ENCODE peak calls at places on chromosomes 3 and 15, in six cellular contexts. D, S, G, B, K and C are unnamed samples.

GRCh38 chr15:61528590-61528929 is 299.5 kb upstream of the RORA start:
- DNase-seq in G (no peak), K (no peak), B (no peak), D (no peak), S (no peak), C (no peak)

GRCh38 chr3:160447544-160447943 is 2.0 kb downstream of the TRIM59 start:
- DNase-seq in S (peak; percentile 63), K (peak; percentile 72), B (peak; percentile 21), G (no peak), D (peak; percentile 52), C (no peak)

GRCh38 chr3:144552642-144553041 is 581.0 kb downstream of the DIPK2A start:
- DNase-seq in G (no peak), B (no peak), K (no peak), S (no peak), D (no peak), C (no peak)

GRCh38 chr15:31303434-31304073 is 23.1 kb upstream of the KLF13 start:
- DNase-seq in B (peak; percentile 55), G (peak; percentile 48), S (no peak), D (no peak), K (peak; percentile 16), C (no peak)

GRCh38 chr3:23816721-23817120 is 11.0 kb downstream of the UBE2E1 start:
- DNase-seq in D (no peak), G (no peak), B (no peak), K (no peak), S (no peak), C (no peak)

GRCh38 chr3:34015204-34016142 is 217.0 kb downstream of the PDCD6IP start:
- DNase-seq in B (no peak), G (no peak), S (no peak), K (peak; percentile 44), D (peak; percentile 39), C (no peak)

GRCh38 chr15:98904466-98905048 is 103.0 kb downstream of the PGPEP1L start:
- DNase-seq in D (peak; percentile 75), S (peak; percentile 65), K (peak; percentile 70), B (peak; percentile 58), G (no peak), C (no peak)

GRCh38 chr3:55183259-55183658 is 255.4 kb upstream of the LRTM1 start:
- DNase-seq in K (no peak), D (no peak), G (no peak), S (no peak), B (no peak), C (no peak)

GRCh38 chr3:61632568-61633175 is 71.3 kb downstream of the PTPRG start:
- DNase-seq in K (peak; percentile 29), G (no peak), B (no peak), D (peak; percentile 50), S (no peak), C (no peak)

GRCh38 chr3:153290278-153291015 is 128.4 kb downstream of the RAP2B start:
- DNase-seq in G (no peak), S (no peak), B (peak; percentile 37), D (no peak), K (peak; percentile 48), C (no peak)

GRCh38 chr15:45634442-45635190 is at the start of gene SQOR:
- DNase-seq in S (peak; percentile 47), B (peak; percentile 83), G (peak; percentile 84), K (peak; percentile 83), D (peak; percentile 54), C (peak; percentile 62)

GRCh38 chr3:59186735-59187134 is 136.9 kb upstream of the CFAP20DC start:
- DNase-seq in B (no peak), S (no peak), G (no peak), K (no peak), D (no peak), C (no peak)

GRCh38 chr3:136642714-136643113 is 109.5 kb downstream of the STAG1 start:
- DNase-seq in D (no peak), G (no peak), B (no peak), K (no peak), S (no peak), C (no peak)

GRCh38 chr3:2547049-2547448 is 448.4 kb downstream of the CNTN4 start:
- DNase-seq in D (no peak), S (no peak), G (no peak), K (no peak), B (no peak), C (no peak)

GRCh38 chr15:33963831-33964664 is 4.2 kb upstream of the CHRM5 start:
- DNase-seq in K (peak; percentile 70), B (peak; percentile 34), G (no peak), S (peak; percentile 29), D (peak; percentile 37), C (no peak)

GRCh38 chr15:91970142-91970541 is 116.6 kb downstream of the SLCO3A1 start:
- DNase-seq in D (peak; percentile 60), K (peak; percentile 65), S (peak; percentile 28), G (no peak), B (no peak), C (peak; percentile 16)

GRCh38 chr3:185089343-185089742 is 63.5 kb downstream of the C3orf70 start:
- DNase-seq in G (no peak), B (no peak), S (peak; percentile 70), K (peak; percentile 33), D (peak; percentile 57), C (no peak)

GRCh38 chr3:11548721-11549131 is 95.0 kb downstream of the VGLL4 start:
- DNase-seq in D (peak; percentile 73), B (no peak), K (peak; percentile 85), G (peak; percentile 37), S (peak; percentile 92), C (no peak)

GRCh38 chr3:183163563-183163962 is 1.0 kb upstream of the LAMP3 start:
- DNase-seq in B (no peak), K (no peak), G (no peak), S (no peak), D (no peak), C (no peak)

GRCh38 chr3:183160616-183161015 is 1.9 kb downstream of the LAMP3 start:
- DNase-seq in K (no peak), B (no peak), G (no peak), D (no peak), S (no peak), C (no peak)

GRCh38 chr3:183158552-183159006 is 4.0 kb downstream of the LAMP3 start:
- DNase-seq in S (peak; percentile 83), K (peak; percentile 86), D (peak; percentile 68), G (no peak), B (peak; percentile 64), C (peak; percentile 9)

GRCh38 chr3:183159319-183159718 is 3.2 kb downstream of the LAMP3 start:
- DNase-seq in G (no peak), D (no peak), S (no peak), B (no peak), K (no peak), C (no peak)

DNA sequence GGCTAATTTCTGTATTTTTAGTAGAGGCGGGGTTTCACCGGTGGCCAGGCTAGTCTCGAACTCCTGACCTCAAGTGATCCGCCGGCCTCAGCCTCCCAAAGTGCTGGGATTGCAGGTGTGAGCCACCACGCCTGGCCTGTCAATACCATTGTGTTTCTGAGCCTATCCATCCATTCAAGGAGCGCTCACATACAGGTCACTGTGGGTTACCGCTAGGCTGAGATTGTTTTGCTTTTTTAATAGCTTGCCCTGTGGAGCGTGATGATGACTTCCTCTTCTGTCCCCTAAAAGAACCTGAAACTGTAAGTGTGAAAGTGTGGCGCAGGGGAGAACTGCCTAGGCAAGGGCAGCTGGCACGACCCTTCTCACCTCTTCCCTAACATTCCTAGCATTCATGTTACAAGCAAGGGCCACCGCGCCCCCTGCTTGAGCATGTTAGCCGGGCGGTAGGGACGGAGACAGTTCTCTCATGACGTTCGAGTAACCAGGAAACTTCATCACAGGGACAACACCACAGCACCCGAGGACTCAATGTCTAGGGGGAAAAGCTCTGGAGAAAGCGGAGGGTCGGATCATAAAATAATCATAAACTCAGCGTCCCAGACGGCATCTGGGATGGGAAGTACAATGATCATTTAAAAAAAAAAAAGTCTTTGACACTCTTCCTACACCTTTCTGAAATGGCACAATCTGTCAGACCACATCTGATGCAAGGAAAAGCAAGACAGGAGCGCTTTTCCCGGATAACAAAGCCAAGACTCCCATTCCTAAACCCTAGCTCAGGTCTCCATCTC is 785 bp downstream of the LAMP3 start:
- DNase-seq in S (no peak), D (no peak), K (no peak), G (no peak), B (no peak), C (no peak)
- TF ChIP-seq CTCF in S (no peak), D (no peak), K (no peak), G (no peak), B (no peak), C (no peak)

DNA sequence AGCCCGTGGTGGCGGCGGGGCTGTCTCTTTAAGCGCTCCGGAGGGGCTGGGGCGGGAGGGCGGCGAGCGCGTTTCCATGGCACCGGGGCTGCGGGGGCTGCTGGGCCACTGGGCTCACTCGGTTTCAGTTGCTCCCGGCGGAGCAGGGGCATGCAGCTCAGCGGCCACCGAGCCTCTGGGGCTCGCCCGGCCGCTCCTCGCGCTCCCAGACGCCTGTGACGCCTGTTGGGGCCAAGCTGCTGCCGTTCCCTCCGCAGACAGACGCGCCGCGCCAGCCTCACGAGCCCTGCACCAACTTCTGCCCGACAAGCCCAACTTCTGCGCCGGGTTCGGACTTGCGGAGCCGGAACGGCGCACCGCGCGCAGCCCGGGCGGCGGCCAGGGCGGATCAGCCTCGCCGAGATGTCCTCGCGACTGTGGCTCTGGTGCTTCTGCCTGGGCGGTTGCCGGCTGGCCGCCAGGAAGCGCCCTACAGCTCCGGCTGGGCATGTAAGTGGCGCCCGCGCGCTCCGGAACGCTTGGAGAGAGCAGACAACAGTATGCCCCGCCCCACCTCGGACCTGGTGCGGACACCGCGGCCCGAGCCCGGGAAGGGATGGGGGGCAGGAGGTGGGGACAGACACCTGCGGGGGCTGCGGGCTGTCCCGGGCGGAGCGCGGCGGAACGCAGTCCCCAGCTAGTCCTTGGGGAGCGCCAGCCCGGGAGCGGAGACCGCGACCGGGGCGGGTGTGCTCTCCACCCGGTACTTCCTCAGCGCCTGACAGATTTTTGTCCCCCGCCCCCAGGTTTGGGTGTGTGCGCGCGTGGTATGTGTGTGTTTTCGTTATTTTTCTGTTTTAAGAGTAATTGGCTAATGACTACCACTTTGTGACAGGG is 154.1 kb upstream of the GOLIM4 start:
- DNase-seq in B (peak; percentile 48), G (peak; percentile 62), S (peak; percentile 81), K (peak; percentile 75), D (peak; percentile 63), C (peak; percentile 71)
- TF ChIP-seq CTCF in B (peak; percentile 39), G (no peak), S (peak; percentile 40), K (peak; percentile 26), D (peak; percentile 38), C (no peak)

DNA sequence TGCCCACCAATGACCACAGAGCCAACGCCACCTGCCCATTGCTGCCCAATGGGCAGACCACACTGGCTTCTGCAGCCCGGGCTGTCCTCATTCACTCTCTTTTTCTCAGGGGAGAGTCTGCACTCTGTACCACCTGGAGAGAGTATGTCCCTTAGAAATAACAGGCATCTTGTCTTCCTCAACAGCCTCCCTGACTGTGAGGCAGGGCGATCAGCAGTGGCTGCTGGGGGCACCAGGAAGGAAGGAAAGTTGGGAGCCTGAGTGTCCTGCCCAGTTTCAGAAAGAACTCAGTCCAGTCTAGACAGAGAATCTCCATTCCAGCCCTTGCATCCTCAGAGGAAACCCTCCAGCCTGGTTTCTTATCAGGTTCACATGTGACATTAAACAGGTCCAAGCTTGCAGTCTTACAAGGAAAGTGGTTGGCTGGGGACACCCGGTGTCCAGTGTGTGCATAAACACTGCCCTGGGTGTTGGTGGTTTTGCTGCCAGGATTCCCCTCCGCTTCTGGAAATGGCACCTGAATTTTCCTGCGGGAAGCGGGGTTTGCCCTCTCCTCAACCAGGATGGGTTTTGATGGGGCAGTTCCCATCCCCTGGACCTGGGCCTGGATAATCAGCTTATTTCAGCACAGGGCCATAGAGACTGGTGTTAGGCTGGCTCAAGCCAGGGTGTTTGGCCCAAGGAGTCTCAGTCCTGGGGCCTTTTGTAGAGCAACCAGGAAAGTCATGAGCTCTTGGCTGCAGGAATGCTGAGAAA is 37.1 kb downstream of the SSUH2 start:
- DNase-seq in D (peak; percentile 78), S (peak; percentile 79), B (peak; percentile 31), G (no peak), K (peak; percentile 84), C (peak; percentile 18)
- TF ChIP-seq CTCF in D (peak; percentile 77), S (peak; percentile 83), B (peak; percentile 27), G (peak; percentile 62), K (peak; percentile 77), C (peak; percentile 71)

GRCh38 chr3:20622304-20622703 is 436.3 kb upstream of the SGO1 start:
- DNase-seq in K (peak; percentile 49), D (peak; percentile 72), B (no peak), S (peak; percentile 62), G (no peak), C (no peak)
- TF ChIP-seq CTCF in K (no peak), D (peak; percentile 20), B (no peak), S (no peak), G (no peak), C (no peak)